ENCODE peak calls at places on chromosomes 2 and 18, in seven cellular contexts. J, R, V, F, P, B and Z are unnamed samples.

GRCh38 chr2:126750506-126750905 is 94.5 kb downstream of the GYPC start:
- DNase-seq in J (no peak), R (no peak), V (no peak), F (no peak), P (no peak), B (no peak), Z (no peak)

GRCh38 chr2:231321556-231322334 is 73.8 kb upstream of the B3GNT7 start:
- DNase-seq in J (no peak), R (no peak), V (peak; percentile 75), F (peak; percentile 57), P (no peak), B (no peak), Z (no peak)

GRCh38 chr2:28155071-28155470 is 237.6 kb upstream of the FOSL2 start:
- DNase-seq in J (no peak), R (no peak), V (no peak), F (no peak), P (no peak), B (no peak), Z (no peak)

GRCh38 chr18:25349131-25349925 is 2.6 kb downstream of the ZNF521 start:
- DNase-seq in J (peak; percentile 68), R (peak; percentile 7), V (peak; percentile 70), F (peak; percentile 57), P (no peak), B (peak; percentile 41), Z (no peak)

GRCh38 chr2:69382547-69382946 is 4.5 kb downstream of the GFPT1 start:
- DNase-seq in J (no peak), R (no peak), V (no peak), F (no peak), P (no peak), B (no peak), Z (no peak)

GRCh38 chr18:52652451-52652850 is 312.5 kb downstream of the DCC start:
- DNase-seq in J (no peak), R (peak; percentile 1), V (no peak), F (no peak), P (no peak), B (no peak), Z (no peak)

GRCh38 chr18:13871701-13872100 is 43.6 kb downstream of the MC2R start:
- DNase-seq in J (no peak), R (no peak), V (no peak), F (no peak), P (no peak), B (no peak), Z (no peak)

GRCh38 chr18:37496568-37496967 is 69.0 kb downstream of the CELF4 start:
- DNase-seq in J (no peak), R (no peak), V (no peak), F (no peak), P (no peak), B (no peak), Z (no peak)

GRCh38 chr2:191961556-191961955 is 114.7 kb upstream of the CAVIN2 start:
- DNase-seq in J (no peak), R (no peak), V (no peak), F (no peak), P (no peak), B (no peak), Z (no peak)

GRCh38 chr2:181129654-181130053 is 149.2 kb downstream of the UBE2E3 start:
- DNase-seq in J (no peak), R (no peak), V (no peak), F (no peak), P (no peak), B (no peak), Z (no peak)

GRCh38 chr2:204869142-204869823 is 324.0 kb downstream of the PARD3B start:
- DNase-seq in J (peak; percentile 42), R (no peak), V (no peak), F (no peak), P (no peak), B (no peak), Z (no peak)

GRCh38 chr2:9076755-9077154 is 73.3 kb upstream of the MBOAT2 start:
- DNase-seq in J (no peak), R (no peak), V (no peak), F (no peak), P (no peak), B (no peak), Z (no peak)

GRCh38 chr2:168559187-168559586 is 103.1 kb downstream of the CERS6 start:
- DNase-seq in J (no peak), R (no peak), V (no peak), F (no peak), P (peak; percentile 3), B (no peak), Z (peak; percentile 33)

GRCh38 chr2:220811952-220812570 is 760.0 kb downstream of the EPHA4 start:
- DNase-seq in J (peak; percentile 85), R (peak; percentile 18), V (no peak), F (no peak), P (no peak), B (peak; percentile 72), Z (no peak)

GRCh38 chr2:127365211-127365643 is 22.5 kb downstream of the MAP3K2 start:
- DNase-seq in J (no peak), R (no peak), V (no peak), F (no peak), P (no peak), B (peak; percentile 29), Z (no peak)

GRCh38 chr2:48305569-48305968 is 224.4 kb upstream of the STON1 start:
- DNase-seq in J (no peak), R (no peak), V (no peak), F (no peak), P (no peak), B (no peak), Z (no peak)

GRCh38 chr2:66001538-66001937 is 433.4 kb upstream of the MEIS1 start:
- DNase-seq in J (no peak), R (no peak), V (no peak), F (no peak), P (no peak), B (no peak), Z (no peak)

GRCh38 chr2:7013761-7014160 is 96.5 kb downstream of the RNF144A start:
- DNase-seq in J (peak; percentile 51), R (no peak), V (no peak), F (no peak), P (no peak), B (no peak), Z (no peak)

GRCh38 chr2:180670302-180671003 is 310.0 kb upstream of the UBE2E3 start:
- DNase-seq in J (no peak), R (no peak), V (no peak), F (no peak), P (no peak), B (no peak), Z (no peak)

GRCh38 chr18:61326407-61326806 is 6.8 kb upstream of the CDH20 start:
- DNase-seq in J (no peak), R (no peak), V (no peak), F (no peak), P (no peak), B (no peak), Z (no peak)

GRCh38 chr2:39093208-39093898 is 27.5 kb downstream of the SOS1 start:
- DNase-seq in J (no peak), R (no peak), V (no peak), F (no peak), P (no peak), B (no peak), Z (no peak)

GRCh38 chr18:27780061-27780740 is 396.7 kb downstream of the CDH2 start:
- DNase-seq in J (no peak), R (no peak), V (no peak), F (no peak), P (no peak), B (peak; percentile 16), Z (no peak)

GRCh38 chr2:29238497-29238896 is 123.3 kb downstream of the CLIP4 start:
- DNase-seq in J (peak; percentile 32), R (no peak), V (peak; percentile 13), F (no peak), P (peak; percentile 26), B (peak; percentile 41), Z (peak; percentile 12)

GRCh38 chr2:95023222-95023597 is 2.3 kb upstream of the MAL start:
- DNase-seq in J (peak; percentile 67), R (no peak), V (no peak), F (no peak), P (peak; percentile 6), B (no peak), Z (no peak)

GRCh38 chr2:3388412-3388738 is 8.9 kb downstream of the TRAPPC12 start:
- DNase-seq in J (no peak), R (no peak), V (no peak), F (no peak), P (no peak), B (no peak), Z (no peak)

GRCh38 chr2:105294844-105295481 is 34.6 kb downstream of the TGFBRAP1 start:
- DNase-seq in J (peak; percentile 59), R (peak; percentile 51), V (no peak), F (peak; percentile 84), P (peak; percentile 43), B (peak; percentile 77), Z (peak; percentile 10)

GRCh38 chr2:15177103-15177502 is 384.0 kb downstream of the NBAS start:
- DNase-seq in J (peak; percentile 95), R (peak; percentile 15), V (no peak), F (no peak), P (peak; percentile 83), B (peak; percentile 45), Z (no peak)

GRCh38 chr18:29154758-29155725 is 978.1 kb upstream of the CDH2 start:
- DNase-seq in J (peak; percentile 94), R (peak; percentile 10), V (no peak), F (no peak), P (peak; percentile 66), B (peak; percentile 92), Z (peak; percentile 39)